ENCODE peak calls at places on chromosomes 2 and 18, in five cellular contexts. Q, T, P, O and R are unnamed samples.
A peak's percentile ranks its signal among the peaks of the same experiment; 100 is the strongest.

GRCh38 chr2:68627615-68628014 is 15.8 kb upstream of the PROKR1 start:
- DNase-seq in Q (no peak), T (no peak), P (no peak), O (no peak), R (no peak)

GRCh38 chr2:17594533-17595391 is 54.3 kb downstream of the VSNL1 start:
- DNase-seq in Q (no peak), T (no peak), P (no peak), O (no peak), R (no peak)

GRCh38 chr2:163367825-163368582 is 367.8 kb downstream of the FIGN start:
- DNase-seq in Q (no peak), T (no peak), P (no peak), O (no peak), R (no peak)

GRCh38 chr2:24164416-24164973 is 10.4 kb upstream of the FAM228A start:
- DNase-seq in Q (peak; percentile 70), T (peak; percentile 70), P (peak; percentile 37), O (peak; percentile 9), R (no peak)

GRCh38 chr2:25335971-25336370 is 5.8 kb downstream of the DNMT3A start:
- DNase-seq in Q (no peak), T (no peak), P (no peak), O (no peak), R (no peak)

GRCh38 chr2:8907764-8908163 is 70.4 kb upstream of the KIDINS220 start:
- DNase-seq in Q (no peak), T (no peak), P (no peak), O (no peak), R (no peak)

GRCh38 chr2:231701456-231702373 is 6.6 kb upstream of the PTMA start:
- DNase-seq in Q (no peak), T (no peak), P (peak; percentile 82), O (no peak), R (no peak)

GRCh38 chr18:6374340-6374739 is 40.4 kb downstream of the L3MBTL4 start:
- DNase-seq in Q (no peak), T (no peak), P (no peak), O (no peak), R (no peak)

GRCh38 chr2:123738643-123739042 is 286.4 kb upstream of the CNTNAP5 start:
- DNase-seq in Q (no peak), T (no peak), P (no peak), O (no peak), R (no peak)

GRCh38 chr2:233482616-233483015 is 84.0 kb downstream of the USP40 start:
- DNase-seq in Q (no peak), T (no peak), P (no peak), O (no peak), R (peak; percentile 68)

GRCh38 chr2:164032995-164033394 is 297.2 kb upstream of the FIGN start:
- DNase-seq in Q (no peak), T (no peak), P (no peak), O (no peak), R (no peak)

GRCh38 chr2:119383410-119384140 is 16.8 kb downstream of the DBI start:
- DNase-seq in Q (no peak), T (no peak), P (no peak), O (no peak), R (no peak)

GRCh38 chr2:10265328-10266132 is 37.2 kb upstream of the HPCAL1 start:
- DNase-seq in Q (no peak), T (peak; percentile 58), P (no peak), O (no peak), R (no peak)

GRCh38 chr2:238404406-238405216 is 22.1 kb upstream of the ASB1 start:
- DNase-seq in Q (no peak), T (no peak), P (no peak), O (no peak), R (no peak)

GRCh38 chr2:119198267-119198840 is 25.3 kb upstream of the STEAP3 start:
- DNase-seq in Q (no peak), T (no peak), P (no peak), O (no peak), R (no peak)

GRCh38 chr2:113105047-113105446 is 22.4 kb upstream of the IL1RN start:
- DNase-seq in Q (no peak), T (no peak), P (no peak), O (peak; percentile 56), R (no peak)

GRCh38 chr2:128642316-128642715 is 323.6 kb upstream of the HS6ST1 start:
- DNase-seq in Q (peak; percentile 35), T (no peak), P (no peak), O (no peak), R (peak; percentile 49)

GRCh38 chr2:37983719-37984118 is 58.6 kb downstream of the RMDN2 start:
- DNase-seq in Q (no peak), T (no peak), P (no peak), O (no peak), R (no peak)

GRCh38 chr2:67516899-67517530 is 119.9 kb downstream of the ETAA1 start:
- DNase-seq in Q (no peak), T (no peak), P (no peak), O (no peak), R (no peak)

GRCh38 chr2:152710713-152711112 is 6.5 kb downstream of the PRPF40A start:
- DNase-seq in Q (no peak), T (no peak), P (no peak), O (no peak), R (no peak)

GRCh38 chr2:36477744-36478143 is 120.2 kb downstream of the FEZ2 start:
- DNase-seq in Q (no peak), T (no peak), P (no peak), O (no peak), R (no peak)

GRCh38 chr2:239959059-239959971 is 65.8 kb downstream of the NDUFA10 start:
- DNase-seq in Q (no peak), T (peak; percentile 38), P (no peak), O (no peak), R (no peak)

GRCh38 chr2:175804130-175804529 is 197.9 kb downstream of the LNPK start:
- DNase-seq in Q (no peak), T (no peak), P (no peak), O (no peak), R (no peak)

GRCh38 chr18:1513519-1513918 is 608.8 kb downstream of the ADCYAP1 start:
- DNase-seq in Q (no peak), T (no peak), P (no peak), O (no peak), R (no peak)

GRCh38 chr18:79579807-79580480 is 99.7 kb upstream of the CTDP1 start:
- DNase-seq in Q (no peak), T (peak; percentile 55), P (no peak), O (no peak), R (peak; percentile 71)

GRCh38 chr18:40404284-40404683 is 1550.8 kb upstream of the PIK3C3 start:
- DNase-seq in Q (no peak), T (no peak), P (no peak), O (no peak), R (no peak)